ENCODE peak calls at places on chromosomes 4 and X, in seven cellular contexts. B is SK-N-SH, P is upper lobe of right lung, J is prostate gland, L is BE2C, F is MM.1S, E is lower lobe of right lung. A is an unnamed sample. For H3K4me1 and H3K27me3, the result is how much of the 10 kb centered on the place peaks cover.

GRCh38 chr4:55159851-55160250 is 34.5 kb upstream of the KDR start:
- DNase-seq in B (no peak), P (no peak), J (no peak), L (no peak), F (no peak), E (no peak), A (no peak)

GRCh38 chrX:13750204-13750603 is 15.7 kb downstream of the OFD1 start:
- DNase-seq in B (peak), P (no peak), J (peak), L (peak), F (peak), E (no peak), A (no peak)

GRCh38 chr4:174217273-174218126 is 66.0 kb downstream of the FBXO8 start:
- DNase-seq in B (peak), P (no peak), J (no peak), L (peak), F (no peak), E (no peak), A (peak)

GRCh38 chrX:139826065-139827044 is 106.5 kb downstream of the ATP11C start:
- DNase-seq in B (no peak), P (no peak), J (peak), L (peak), F (no peak), E (no peak), A (no peak)

GRCh38 chrX:140507982-140508305 is 3.1 kb upstream of the SOX3 start:
- DNase-seq in B (peak), P (peak), J (no peak), L (no peak), F (no peak), E (peak), A (no peak)

GRCh38 chrX:3598696-3599095 is 114.8 kb downstream of the PRKX start:
- DNase-seq in B (no peak), P (no peak), J (no peak), L (no peak), F (no peak), E (no peak), A (no peak)

GRCh38 chr4:52869196-52869595 is 7.1 kb downstream of the RASL11B start:
- DNase-seq in B (peak), P (peak), J (no peak), L (peak), F (no peak), E (no peak), A (no peak)

GRCh38 chrX:14698770-14699169 is 169.4 kb downstream of the GLRA2 start:
- DNase-seq in B (no peak), P (no peak), J (no peak), L (no peak), F (no peak), E (no peak), A (no peak)

GRCh38 chrX:152821145-152821765 is 9.3 kb downstream of the CETN2 start:
- DNase-seq in B (peak), P (no peak), J (no peak), L (peak), F (peak), E (no peak), A (peak)

GRCh38 chr4:142407569-142407968 is 438.5 kb downstream of the INPP4B start:
- DNase-seq in B (no peak), P (no peak), J (no peak), L (no peak), F (no peak), E (no peak), A (no peak)

GRCh38 chr4:142405021-142405991 is 440.8 kb downstream of the INPP4B start:
- DNase-seq in B (no peak), P (no peak), J (peak), L (no peak), F (peak), E (peak), A (peak)

GRCh38 chr4:142408003-142408441 is 438.1 kb downstream of the INPP4B start:
- DNase-seq in B (no peak), P (no peak), J (no peak), L (no peak), F (no peak), E (no peak), A (no peak)

GRCh38 chr4:142406051-142406549 is 440.0 kb downstream of the INPP4B start:
- DNase-seq in B (no peak), P (no peak), J (no peak), L (no peak), F (peak), E (no peak), A (no peak)

GRCh38 chr4:142406917-142407501 is 439.1 kb downstream of the INPP4B start:
- DNase-seq in B (no peak), P (no peak), J (no peak), L (no peak), F (no peak), E (no peak), A (no peak)
- H3K4me3 ChIP-seq in B (no peak), P (no peak), J (no peak), L (no peak), F (no peak), E (no peak), A (no peak)

DNA sequence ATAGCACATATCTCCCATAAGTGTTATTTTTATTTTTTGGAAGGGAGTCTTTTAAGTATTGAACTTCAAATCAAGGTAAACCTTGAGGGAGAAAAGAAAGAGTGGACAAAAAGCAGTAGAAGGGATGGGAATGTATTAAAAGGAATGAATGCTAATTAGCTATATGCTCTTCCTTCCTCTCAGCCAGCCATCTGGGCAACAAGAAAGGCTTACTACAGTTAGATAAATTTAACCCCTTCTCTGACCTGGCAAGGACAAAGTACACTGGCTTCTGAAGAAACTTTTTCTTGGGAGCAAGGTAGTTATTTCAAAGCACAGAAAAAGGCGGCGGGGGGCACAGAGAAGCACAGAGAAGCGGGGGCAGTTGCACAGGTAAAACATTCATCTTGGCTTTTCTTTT is 54.6 kb downstream of the GAB1 start:
- DNase-seq in B (no peak), P (no peak), J (no peak), L (no peak), F (no peak), E (no peak), A (no peak)
- H3K4me1 ChIP-seq in B (under half), P (half or more), J (under half), L (under half), F (under half), E (half or more), A (under half)

DNA sequence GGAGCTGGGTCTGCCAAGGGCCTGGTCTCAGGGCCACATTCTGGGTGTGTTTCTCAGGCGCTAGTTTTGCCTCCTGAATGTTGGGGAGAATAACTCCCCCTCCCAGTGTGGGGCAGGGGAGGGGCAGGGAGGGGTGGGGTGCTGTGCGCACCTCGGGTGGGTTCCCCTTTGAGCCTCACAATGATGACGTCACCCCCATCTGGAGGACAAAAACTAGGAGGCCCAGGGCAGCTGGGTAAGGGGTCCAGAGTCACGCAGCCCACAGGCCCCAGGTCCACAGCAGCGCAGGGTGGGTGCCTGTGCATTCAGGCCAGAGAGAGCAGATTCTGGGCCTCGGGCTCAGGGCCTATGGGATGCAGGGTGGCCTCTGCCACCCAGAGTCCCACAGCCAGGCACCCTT is 23.7 kb upstream of the HMX1 start:
- DNase-seq in B (no peak), P (no peak), J (no peak), L (no peak), F (no peak), E (no peak), A (no peak)
- H3K27me3 ChIP-seq in B (under half), P (half or more), J (under half), L (under half), F (half or more), E (half or more), A (under half)

GRCh38 chr4:6360385-6360784 is 90.7 kb downstream of the WFS1 start:
- DNase-seq in B (peak), P (no peak), J (no peak), L (peak), F (no peak), E (no peak), A (no peak)
- H3K4me3 ChIP-seq in B (no peak), P (no peak), J (no peak), L (no peak), F (no peak), E (no peak), A (no peak)

GRCh38 chrX:23885803-23886202 is 21.9 kb downstream of the APOO start:
- DNase-seq in B (no peak), P (no peak), J (no peak), L (no peak), F (no peak), E (no peak), A (no peak)

GRCh38 chrX:23887918-23888317 is 19.8 kb downstream of the APOO start:
- DNase-seq in B (no peak), P (no peak), J (no peak), L (no peak), F (no peak), E (no peak), A (no peak)

GRCh38 chrX:23888887-23889501 is 18.7 kb downstream of the APOO start:
- DNase-seq in B (no peak), P (no peak), J (peak), L (no peak), F (no peak), E (no peak), A (no peak)

GRCh38 chrX:23884427-23885024 is 23.2 kb downstream of the APOO start:
- DNase-seq in B (no peak), P (no peak), J (no peak), L (no peak), F (no peak), E (no peak), A (no peak)

GRCh38 chrX:23887448-23887847 is 20.3 kb downstream of the APOO start:
- DNase-seq in B (no peak), P (no peak), J (peak), L (no peak), F (no peak), E (no peak), A (no peak)
- H3K4me1 ChIP-seq in B (under half), P (under half), J (under half), L (under half), F (under half), E (under half), A (under half)